ENCODE peak calls at places on chromosomes 16 and 17, in four cellular contexts. One of them, this sample, is unnamed.

GRCh38 chr16:4116328-4117249 is at the start of gene ADCY9:
- DNase-seq in lung: peak
- DNase-seq in left ventricle myocardium inferior: peak
- DNase-seq in hippocampal formation: peak
- DNase-seq in this sample: peak

GRCh38 chr16:51875834-51876725 is 670.9 kb downstream of the TOX3 start:
- DNase-seq in hippocampal formation: no peak
- DNase-seq in left ventricle myocardium inferior: no peak
- DNase-seq in lung: no peak
- DNase-seq in this sample: no peak

GRCh38 chr17:80316927-80317705 is 56.5 kb downstream of the RNF213 start:
- DNase-seq in left ventricle myocardium inferior: peak
- DNase-seq in hippocampal formation: no peak
- DNase-seq in lung: no peak
- DNase-seq in this sample: no peak

GRCh38 chr17:64386412-64387144 is 4.1 kb downstream of the PECAM1 start:
- DNase-seq in lung: no peak
- DNase-seq in left ventricle myocardium inferior: no peak
- DNase-seq in hippocampal formation: no peak
- DNase-seq in this sample: no peak

GRCh38 chr16:21281698-21282389 is 3.8 kb upstream of the CRYM start:
- DNase-seq in left ventricle myocardium inferior: no peak
- DNase-seq in lung: no peak
- DNase-seq in hippocampal formation: no peak
- DNase-seq in this sample: no peak

GRCh38 chr16:73192227-73192894 is 144.4 kb upstream of the ZFHX3 start:
- DNase-seq in lung: no peak
- DNase-seq in hippocampal formation: no peak
- DNase-seq in left ventricle myocardium inferior: no peak
- DNase-seq in this sample: no peak

GRCh38 chr16:10870137-10870776 is 6.7 kb upstream of the CIITA start:
- DNase-seq in lung: no peak
- DNase-seq in hippocampal formation: no peak
- DNase-seq in left ventricle myocardium inferior: no peak
- DNase-seq in this sample: no peak

GRCh38 chr16:69564845-69565610 is 738 bp upstream of the NFAT5 start:
- DNase-seq in hippocampal formation: no peak
- DNase-seq in left ventricle myocardium inferior: no peak
- DNase-seq in lung: no peak
- DNase-seq in this sample: no peak

This sample was measured in DMS153.